ENCODE peak calls at places on chromosomes 2 and 18, in nine cellular contexts. M is heart left ventricle, Q is colonic mucosa, I is spleen, A is ovary, K is IMR-90, S is adrenal gland, O is substantia nigra, D is mesendoderm. U is an unnamed sample.

GRCh38 chr2:31255911-31256571 is 22.1 kb downstream of the EHD3 start:
- DNase-seq in M (no peak), Q (no peak), I (no peak), A (no peak), K (peak; percentile 35), S (no peak), O (no peak), D (no peak), U (no peak)

GRCh38 chr2:100260712-100261620 is 61.3 kb downstream of the LONRF2 start:
- DNase-seq in M (no peak), Q (peak; percentile 30), I (peak; percentile 80), A (peak; percentile 85), K (peak; percentile 85), S (peak; percentile 84), O (peak; percentile 32), D (peak; percentile 86), U (peak; percentile 48)

GRCh38 chr2:215870088-215870490 is 143.3 kb downstream of the MREG start:
- DNase-seq in M (no peak), Q (peak; percentile 25), I (no peak), A (no peak), K (peak; percentile 72), S (no peak), O (no peak), D (peak; percentile 78), U (no peak)

GRCh38 chr2:170821631-170822291 is 5.1 kb downstream of the GAD1 start:
- DNase-seq in M (no peak), Q (no peak), I (peak; percentile 72), A (no peak), K (no peak), S (no peak), O (no peak), D (peak; percentile 46), U (no peak)

GRCh38 chr18:27750014-27750413 is 426.9 kb downstream of the CDH2 start:
- DNase-seq in M (no peak), Q (peak; percentile 17), I (no peak), A (no peak), K (peak; percentile 28), S (peak; percentile 20), O (no peak), D (peak; percentile 98), U (no peak)

GRCh38 chr2:45169339-45170190 is 160.3 kb upstream of the SIX2 start:
- DNase-seq in M (no peak), Q (no peak), I (no peak), A (no peak), K (no peak), S (no peak), O (no peak), D (peak; percentile 58), U (no peak)

GRCh38 chr2:191446910-191447309 is 201.7 kb downstream of the MYO1B start:
- DNase-seq in M (no peak), Q (no peak), I (no peak), A (no peak), K (no peak), S (no peak), O (no peak), D (no peak), U (no peak)

GRCh38 chr2:151189125-151189524 is 72.5 kb downstream of the RBM43 start:
- DNase-seq in M (no peak), Q (no peak), I (no peak), A (no peak), K (no peak), S (no peak), O (no peak), D (no peak), U (no peak)

GRCh38 chr2:134104754-134105153 is 149.1 kb upstream of the MGAT5 start:
- DNase-seq in M (no peak), Q (no peak), I (no peak), A (no peak), K (no peak), S (no peak), O (no peak), D (no peak), U (no peak)

GRCh38 chr2:219569041-219569440 is 2.3 kb downstream of the OBSL1 start:
- DNase-seq in M (no peak), Q (no peak), I (no peak), A (no peak), K (no peak), S (no peak), O (no peak), D (peak; percentile 65), U (no peak)

GRCh38 chr18:34796013-34796657 is 86.0 kb downstream of the DTNA start:
- DNase-seq in M (no peak), Q (no peak), I (no peak), A (no peak), K (no peak), S (no peak), O (no peak), D (no peak), U (no peak)

GRCh38 chr2:121285926-121286325 is 924 bp upstream of the TFCP2L1 start:
- DNase-seq in M (no peak), Q (no peak), I (no peak), A (no peak), K (no peak), S (no peak), O (no peak), D (no peak), U (no peak)

GRCh38 chr2:121284424-121285076 is 452 bp downstream of the TFCP2L1 start:
- DNase-seq in M (peak; percentile 65), Q (peak; percentile 41), I (peak; percentile 81), A (no peak), K (no peak), S (no peak), O (no peak), D (peak; percentile 19), U (no peak)

GRCh38 chr2:121286506-121286905 is 1.5 kb upstream of the TFCP2L1 start:
- DNase-seq in M (no peak), Q (no peak), I (no peak), A (no peak), K (no peak), S (no peak), O (no peak), D (no peak), U (no peak)

GRCh38 chr2:121283670-121284245 is 1.2 kb downstream of the TFCP2L1 start:
- DNase-seq in M (no peak), Q (peak; percentile 35), I (no peak), A (no peak), K (no peak), S (no peak), O (no peak), D (peak; percentile 19), U (no peak)

DNA sequence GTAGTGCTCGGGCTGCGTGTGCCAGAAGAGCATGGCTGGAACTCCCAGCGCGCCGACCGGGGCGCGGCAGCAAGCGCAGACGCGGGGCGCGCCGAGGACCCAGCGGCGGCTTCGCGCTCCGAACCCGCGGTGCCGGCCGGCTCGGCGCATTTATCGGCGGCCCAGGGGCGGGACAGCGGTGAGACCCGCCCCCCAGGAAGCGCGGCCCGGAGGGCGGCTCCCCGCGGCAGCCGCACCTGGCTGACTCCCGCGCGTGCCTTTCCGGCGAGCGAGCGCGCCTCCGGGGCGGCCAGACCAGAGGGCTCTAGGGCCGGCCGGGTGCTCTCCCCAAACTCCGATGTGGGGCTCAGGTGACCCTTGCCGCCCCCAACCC is at the start of gene TFCP2L1:
- DNase-seq in M (no peak), Q (peak; percentile 76), I (no peak), A (no peak), K (no peak), S (no peak), O (no peak), D (peak; percentile 60), U (no peak)
- H3K27ac ChIP-seq in M (no peak within 1 kb of the TSS), Q (peak within 1 kb of the TSS; percentile 86), I (peak within 1 kb of the TSS; percentile 59), A (no peak within 1 kb of the TSS), K (no peak within 1 kb of the TSS), S (no peak within 1 kb of the TSS), O (no peak within 1 kb of the TSS), D (no peak within 1 kb of the TSS), U (no peak within 1 kb of the TSS)

DNA sequence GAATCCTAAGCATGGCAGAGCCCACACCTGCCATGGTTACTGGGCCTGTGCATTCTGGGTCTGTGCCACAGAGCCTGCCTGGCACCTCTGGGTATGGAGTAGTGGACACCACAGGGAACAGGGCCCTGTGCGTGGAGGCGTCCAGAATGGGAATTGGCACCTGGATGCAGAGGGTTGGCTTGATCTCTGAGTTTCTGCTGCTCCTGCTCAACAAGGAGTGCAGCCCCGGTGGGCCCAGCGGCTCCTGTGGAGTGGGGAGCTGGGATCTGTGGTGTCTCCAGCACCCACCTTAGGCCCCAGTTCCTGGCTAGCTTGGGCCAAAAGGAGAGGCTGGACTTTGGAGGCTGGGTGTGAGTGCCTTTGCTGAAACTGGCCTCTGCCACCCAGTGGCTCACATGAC is 7.9 kb upstream of the ANKRD62 start:
- DNase-seq in M (no peak), Q (no peak), I (no peak), A (no peak), K (no peak), S (no peak), O (no peak), D (no peak), U (no peak)
- H3K27ac ChIP-seq in M (no peak overlapping the region), Q (peak overlapping the region; percentile 20), I (no peak overlapping the region), A (no peak overlapping the region), K (no peak overlapping the region), S (no peak overlapping the region), O (no peak overlapping the region), D (no peak overlapping the region), U (no peak overlapping the region)

DNA sequence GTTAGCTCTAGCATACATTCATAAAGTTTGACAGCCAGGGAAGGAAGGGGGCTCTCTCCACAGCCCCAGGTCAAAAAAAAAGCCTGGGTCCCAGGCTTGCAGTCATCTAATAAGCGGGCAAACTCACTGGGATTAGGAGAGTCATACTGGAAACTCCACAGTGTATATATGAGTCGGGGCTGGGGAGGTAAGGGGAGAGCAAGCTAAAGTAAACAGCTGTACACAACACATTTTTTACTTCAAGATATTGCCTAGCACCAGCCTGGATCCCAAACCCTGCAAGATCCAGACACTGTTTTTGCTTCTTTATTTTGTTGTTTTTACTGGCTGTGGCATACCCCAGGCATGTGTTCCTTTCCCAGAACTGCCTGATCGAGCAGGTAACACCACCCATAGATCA is 291.3 kb upstream of the TANK start:
- DNase-seq in M (no peak), Q (no peak), I (no peak), A (no peak), K (peak; percentile 65), S (no peak), O (no peak), D (no peak), U (no peak)
- H3K27ac ChIP-seq in M (peak overlapping the region; percentile 53), Q (no peak overlapping the region), I (no peak overlapping the region), A (no peak overlapping the region), K (peak overlapping the region; percentile 86), S (no peak overlapping the region), O (no peak overlapping the region), D (no peak overlapping the region), U (no peak overlapping the region)

DNA sequence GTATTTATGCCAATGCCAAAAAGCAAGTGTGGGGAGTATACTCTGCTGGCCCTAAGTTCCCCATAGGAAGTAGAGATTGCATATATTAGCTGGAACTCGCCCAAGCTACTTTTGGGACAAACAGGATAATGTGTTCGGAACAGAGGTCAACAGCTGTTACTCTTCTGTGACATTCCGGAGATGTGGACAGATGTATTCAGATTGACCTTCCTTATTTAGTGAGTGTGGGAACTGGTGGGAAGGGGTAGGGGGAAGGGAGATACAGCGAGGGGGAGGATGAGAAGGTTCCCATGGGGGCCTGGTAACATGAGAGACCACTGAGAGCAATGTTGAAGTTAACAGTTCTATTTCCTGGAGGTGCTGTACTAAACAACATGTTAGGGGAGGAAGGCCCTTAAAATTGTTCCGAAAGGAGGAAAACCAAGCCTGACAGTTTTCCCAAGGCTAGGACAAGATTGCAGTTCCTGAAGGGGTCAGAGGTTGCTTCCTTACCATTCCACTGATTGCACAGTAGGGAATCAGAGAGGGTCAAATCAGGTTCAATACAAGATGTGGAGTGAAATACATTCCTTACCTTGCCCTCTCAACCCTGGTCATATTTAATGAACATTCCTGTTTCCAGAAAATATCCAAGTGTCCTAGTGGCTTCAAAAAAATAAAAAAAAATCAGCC is 14.3 kb upstream of the CD28 start:
- DNase-seq in M (no peak), Q (no peak), I (no peak), A (no peak), K (no peak), S (peak; percentile 13), O (no peak), D (no peak), U (no peak)
- H3K27ac ChIP-seq in M (peak overlapping the region; percentile 36), Q (no peak overlapping the region), I (peak overlapping the region; percentile 75), A (no peak overlapping the region), K (no peak overlapping the region), S (no peak overlapping the region), O (no peak overlapping the region), D (no peak overlapping the region), U (no peak overlapping the region)